ENCODE peak calls at places on chromosome 20, in four cellular contexts. U, Y, M and G are unnamed samples.

GRCh38 chr20:47201074-47201730 is 155.3 kb downstream of the ZMYND8 start:
- DNase-seq in U (no peak), Y (no peak), M (no peak), G (no peak)

GRCh38 chr20:46056970-46057855 is 28.2 kb downstream of the SLC12A5 start:
- DNase-seq in U (no peak), Y (no peak), M (peak; percentile 45), G (peak; percentile 83)

GRCh38 chr20:17525650-17526049 is 5.5 kb downstream of the BFSP1 start:
- DNase-seq in U (peak; percentile 50), Y (no peak), M (peak; percentile 44), G (peak; percentile 36)

GRCh38 chr20:63121749-63122405 is 94.1 kb downstream of the YTHDF1 start:
- DNase-seq in U (no peak), Y (no peak), M (no peak), G (peak; percentile 8)

GRCh38 chr20:9228774-9229450 is 160.0 kb downstream of the PLCB4 start:
- DNase-seq in U (no peak), Y (no peak), M (no peak), G (no peak)

GRCh38 chr20:64064145-64064698 is 1.2 kb downstream of the TCEA2 start:
- DNase-seq in U (no peak), Y (no peak), M (no peak), G (no peak)

GRCh38 chr20:17990278-17990972 is 21.6 kb downstream of the MGME1 start:
- DNase-seq in U (no peak), Y (no peak), M (no peak), G (no peak)

GRCh38 chr20:46520976-46521579 is 7.7 kb upstream of the ZNF334 start:
- DNase-seq in U (peak; percentile 68), Y (peak; percentile 59), M (peak; percentile 47), G (peak; percentile 77)

GRCh38 chr20:14245368-14245970 is 91.9 kb downstream of the FLRT3 start:
- DNase-seq in U (no peak), Y (no peak), M (no peak), G (no peak)

GRCh38 chr20:4256886-4257285 is 241.5 kb upstream of the RNF24 start:
- DNase-seq in U (no peak), Y (no peak), M (no peak), G (no peak)

GRCh38 chr20:63132715-63133471 is 83.0 kb downstream of the YTHDF1 start:
- DNase-seq in U (no peak), Y (no peak), M (no peak), G (peak; percentile 7)

GRCh38 chr20:63846128-63846771 is 15.0 kb upstream of the ABHD16B start:
- DNase-seq in U (peak; percentile 70), Y (no peak), M (peak; percentile 85), G (peak; percentile 70)

GRCh38 chr20:63053430-63054102 is 46.8 kb upstream of the BHLHE23 start:
- DNase-seq in U (no peak), Y (no peak), M (no peak), G (peak; percentile 8)

GRCh38 chr20:57482796-57483195 is 42.1 kb downstream of the CTCFL start:
- DNase-seq in U (no peak), Y (no peak), M (no peak), G (no peak)

GRCh38 chr20:2865630-2866029 is 7.7 kb upstream of the PTPRA start:
- DNase-seq in U (no peak), Y (no peak), M (peak; percentile 27), G (peak; percentile 42)

GRCh38 chr20:9293145-9293544 is 221.2 kb upstream of the LAMP5 start:
- DNase-seq in U (no peak), Y (no peak), M (no peak), G (no peak)

GRCh38 chr20:25258828-25259227 is 10.9 kb downstream of the PYGB start:
- DNase-seq in U (no peak), Y (no peak), M (no peak), G (no peak)

GRCh38 chr20:62702886-62703852 is 5.5 kb upstream of the NTSR1 start:
- DNase-seq in U (no peak), Y (no peak), M (peak; percentile 37), G (no peak)

GRCh38 chr20:36845288-36845969 is 30.5 kb upstream of the TLDC2 start:
- DNase-seq in U (no peak), Y (no peak), M (no peak), G (no peak)

GRCh38 chr20:59948828-59949720 is 8.9 kb downstream of the FAM217B start:
- DNase-seq in U (peak; percentile 44), Y (no peak), M (peak; percentile 10), G (no peak)

GRCh38 chr20:2470051-2470431 is 548 bp downstream of the SNRPB start:
- DNase-seq in U (peak; percentile 72), Y (no peak), M (peak; percentile 59), G (no peak)

GRCh38 chr20:42261766-42262165 is 643.6 kb upstream of the CHD6 start:
- DNase-seq in U (no peak), Y (no peak), M (no peak), G (no peak)

GRCh38 chr20:37245181-37245580 is 16.4 kb downstream of the GHRH start:
- DNase-seq in U (no peak), Y (no peak), M (no peak), G (no peak)

GRCh38 chr20:2692036-2692885 is at the start of gene EBF4:
- DNase-seq in U (peak; percentile 99), Y (no peak), M (peak; percentile 66), G (peak; percentile 49)

GRCh38 chr20:33947709-33948295 is 45.9 kb upstream of the RALY start:
- DNase-seq in U (peak; percentile 53), Y (peak; percentile 59), M (peak; percentile 81), G (peak; percentile 76)

GRCh38 chr20:18754030-18754659 is 59.4 kb upstream of the SCP2D1 start:
- DNase-seq in U (no peak), Y (no peak), M (no peak), G (no peak)

GRCh38 chr20:33647603-33648395 is 14.3 kb upstream of the C20orf144 start:
- DNase-seq in U (no peak), Y (no peak), M (no peak), G (no peak)

GRCh38 chr20:34076952-34077351 is 35.1 kb downstream of the EIF2S2 start:
- DNase-seq in U (no peak), Y (no peak), M (no peak), G (no peak)

GRCh38 chr20:33673115-33673410 is 1.2 kb downstream of the NECAB3 start:
- DNase-seq in U (no peak), Y (no peak), M (no peak), G (no peak)

DNA sequence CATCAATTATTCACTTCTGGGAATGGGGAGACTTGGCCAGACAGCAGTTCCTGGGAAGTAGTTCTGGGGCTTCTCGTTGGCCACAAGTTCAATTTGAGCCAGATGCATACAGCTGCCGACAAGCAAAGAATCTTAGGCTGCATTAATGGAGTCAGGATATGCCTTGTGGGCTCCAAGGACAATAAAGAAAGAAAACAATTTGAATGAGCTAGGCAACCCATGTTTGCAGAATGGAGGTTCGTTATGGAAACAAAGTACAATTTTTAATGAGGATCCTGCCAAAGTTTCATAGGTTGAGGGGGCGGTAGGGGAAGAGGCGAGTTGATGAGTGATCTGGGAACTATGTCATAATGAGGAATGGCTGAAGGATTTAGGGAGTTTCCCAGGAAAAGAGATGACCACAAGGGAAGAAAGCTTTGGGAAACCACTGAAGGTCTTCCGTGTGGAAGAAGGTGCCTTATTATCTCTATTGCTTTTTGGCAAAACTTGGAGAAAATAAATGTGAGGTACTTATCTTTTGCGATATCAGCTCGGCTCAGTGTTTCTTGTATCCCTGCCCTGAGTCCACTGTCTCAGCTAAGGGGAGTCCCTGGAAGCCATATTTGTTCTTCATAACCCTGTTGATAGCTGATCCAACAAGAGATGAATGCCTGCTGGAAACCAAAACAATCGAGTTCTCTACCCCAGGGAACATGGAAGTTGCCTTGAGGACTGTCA is 181.0 kb upstream of the ZNF217 start:
- DNase-seq in U (no peak), Y (no peak), M (no peak), G (no peak)
- TF ChIP-seq TEAD4 in U (no peak), Y (no peak), M (no peak), G (no peak)

DNA sequence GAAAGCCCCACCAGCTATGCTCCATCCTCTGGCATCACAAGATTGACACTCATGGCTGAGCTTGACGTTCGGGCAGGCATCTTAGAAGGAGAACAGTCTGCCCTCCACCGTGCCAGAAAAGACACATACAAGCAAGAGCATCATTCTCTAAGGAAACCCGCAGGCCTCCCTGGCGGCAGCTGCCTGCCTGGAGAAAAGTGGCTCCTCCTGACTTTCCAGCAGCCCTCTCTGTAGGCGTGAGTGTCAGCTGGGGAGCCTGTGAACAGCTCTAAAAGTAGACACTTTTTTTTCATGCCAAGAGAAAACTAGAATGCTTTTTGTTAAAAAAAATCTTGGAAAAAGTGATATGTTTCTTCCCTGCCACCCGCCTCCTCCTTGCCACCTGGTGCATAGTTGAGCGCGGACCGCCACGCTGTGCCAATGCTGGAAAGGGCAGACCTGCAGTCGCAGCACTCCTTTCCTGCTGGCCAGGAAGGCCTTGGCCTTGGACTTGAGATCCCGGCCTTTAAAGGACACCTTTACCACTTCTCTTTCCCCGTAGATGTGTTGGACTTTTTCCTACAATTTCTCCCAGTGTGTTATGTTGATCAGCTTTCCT is 29.7 kb upstream of the INSM1 start:
- DNase-seq in U (no peak), Y (no peak), M (no peak), G (no peak)
- TF ChIP-seq TEAD4 in U (no peak), Y (no peak), M (no peak), G (no peak)

GRCh38 chr20:1299522-1299921 is 29.4 kb downstream of the SDCBP2 start:
- DNase-seq in U (peak; percentile 67), Y (no peak), M (peak; percentile 30), G (peak; percentile 79)

GRCh38 chr20:1298888-1299511 is 29.9 kb downstream of the SDCBP2 start:
- DNase-seq in U (no peak), Y (no peak), M (no peak), G (no peak)

GRCh38 chr20:1300083-1300840 is 28.7 kb downstream of the SDCBP2 start:
- DNase-seq in U (no peak), Y (no peak), M (no peak), G (no peak)

GRCh38 chr20:1302578-1303541 is 26.1 kb downstream of the SDCBP2 start:
- DNase-seq in U (no peak), Y (no peak), M (no peak), G (no peak)

DNA sequence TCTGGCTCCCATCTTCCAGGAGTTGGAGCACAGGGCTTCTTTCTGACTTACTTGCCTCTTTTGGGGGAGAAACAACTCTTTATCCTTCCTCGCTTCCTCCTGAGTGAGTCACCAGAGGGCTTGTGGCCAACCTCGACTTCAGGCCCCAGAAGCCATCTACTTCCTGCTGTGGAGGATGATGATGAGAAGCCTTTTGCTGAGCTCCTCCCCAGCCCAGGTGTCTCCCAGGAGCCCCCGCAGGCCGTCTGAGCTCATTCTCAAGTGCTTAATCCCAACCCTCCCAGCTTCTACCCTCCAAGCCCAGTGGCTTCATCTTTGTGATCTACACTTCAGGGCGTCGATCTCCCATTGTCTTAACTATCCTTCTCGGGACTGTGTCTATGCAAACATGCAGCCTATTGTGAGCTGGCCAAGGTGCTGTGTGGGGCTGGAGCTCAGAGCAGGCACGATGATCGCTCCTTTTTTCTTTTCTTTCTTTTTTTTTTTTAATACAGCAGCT is 27.9 kb downstream of the SDCBP2 start:
- DNase-seq in U (no peak), Y (no peak), M (peak; percentile 38), G (no peak)
- TF ChIP-seq TEAD4 in U (no peak), Y (no peak), M (no peak), G (no peak)

GRCh38 chr20:31700747-31701146 is 21.9 kb downstream of the BCL2L1 start:
- DNase-seq in U (no peak), Y (no peak), M (no peak), G (no peak)

GRCh38 chr20:31699801-31700728 is 22.6 kb downstream of the BCL2L1 start:
- DNase-seq in U (no peak), Y (no peak), M (no peak), G (no peak)

GRCh38 chr20:31698243-31698802 is 24.3 kb downstream of the BCL2L1 start:
- DNase-seq in U (no peak), Y (no peak), M (no peak), G (no peak)

GRCh38 chr20:31701591-31701990 is 21.1 kb downstream of the BCL2L1 start:
- DNase-seq in U (no peak), Y (no peak), M (no peak), G (no peak)

GRCh38 chr20:31698803-31699718 is 23.6 kb downstream of the BCL2L1 start:
- DNase-seq in U (no peak), Y (no peak), M (peak; percentile 57), G (no peak)
- TF ChIP-seq TEAD4 in U (no peak), Y (no peak), M (no peak), G (no peak)